ENCODE peak calls at places on chromosome 13, in five cellular contexts. Q is tibial artery, C is T-helper 17 cell, I is T-helper 22 cell, R is sciatic nerve. S is an unnamed sample.

GRCh38 chr13:99442273-99442895 is 58.9 kb upstream of the TM9SF2 start:
- DNase-seq in I (no peak), R (no peak), Q (no peak), C (peak; percentile 48), S (peak; percentile 33)

GRCh38 chr13:21683034-21683733 is 12.3 kb downstream of the FGF9 start:
- DNase-seq in I (no peak), R (no peak), C (no peak), Q (no peak), S (no peak)

GRCh38 chr13:51955281-51955771 is 55.9 kb downstream of the ATP7B start:
- DNase-seq in C (no peak), I (no peak), Q (no peak), R (no peak), S (no peak)

GRCh38 chr13:92719868-92720267 is 506.7 kb upstream of the GPC6 start:
- DNase-seq in Q (no peak), R (no peak), I (no peak), C (no peak), S (no peak)

GRCh38 chr13:107886118-107886517 is 329.2 kb downstream of the LIG4 start:
- DNase-seq in Q (no peak), C (no peak), I (no peak), R (no peak), S (no peak)

GRCh38 chr13:51802601-51803000 is 1.4 kb downstream of the DHRS12 start:
- DNase-seq in C (no peak), R (no peak), Q (no peak), I (no peak), S (no peak)

GRCh38 chr13:101416181-101417042 is at the start of gene NALCN:
- DNase-seq in C (no peak), Q (peak; percentile 70), R (peak; percentile 60), I (no peak), S (no peak)

GRCh38 chr13:109955598-109955997 is 169.2 kb upstream of the IRS2 start:
- DNase-seq in R (no peak), I (no peak), C (no peak), Q (no peak), S (no peak)

GRCh38 chr13:99153219-99153618 is 47.4 kb upstream of the UBAC2 start:
- DNase-seq in Q (no peak), R (no peak), I (no peak), C (no peak), S (no peak)

GRCh38 chr13:113511361-113511760 is 20.9 kb upstream of the DCUN1D2 start:
- DNase-seq in Q (no peak), C (no peak), R (no peak), I (no peak), S (no peak)

GRCh38 chr13:20363162-20363561 is 131.0 kb upstream of the GJB6 start:
- DNase-seq in I (no peak), C (no peak), R (no peak), Q (no peak), S (no peak)

GRCh38 chr13:100399455-100399854 is 189.1 kb downstream of the GGACT start:
- DNase-seq in R (no peak), I (no peak), C (no peak), Q (no peak), S (no peak)

GRCh38 chr13:60335531-60335930 is 61.5 kb upstream of the TDRD3 start:
- DNase-seq in R (no peak), I (no peak), Q (no peak), C (no peak), S (no peak)

GRCh38 chr13:20995245-20995829 is 66.0 kb downstream of the LATS2 start:
- DNase-seq in Q (no peak), R (no peak), I (no peak), C (no peak), S (no peak)

GRCh38 chr13:105804561-105805190 is 730.8 kb downstream of the EFNB2 start:
- DNase-seq in C (no peak), I (no peak), Q (no peak), R (no peak), S (no peak)

GRCh38 chr13:108113407-108113806 is 101.9 kb downstream of the LIG4 start:
- DNase-seq in I (no peak), Q (no peak), C (no peak), R (no peak), S (no peak)

GRCh38 chr13:44380404-44381165 is 7.0 kb downstream of the SERP2 start:
- DNase-seq in R (no peak), I (no peak), C (no peak), Q (no peak), S (no peak)

GRCh38 chr13:95267662-95268369 is 33.4 kb downstream of the ABCC4 start:
- DNase-seq in R (no peak), Q (no peak), I (no peak), C (no peak), S (no peak)

GRCh38 chr13:43908156-43909126 is 28.7 kb downstream of the LACC1 start:
- DNase-seq in Q (no peak), I (no peak), R (no peak), C (no peak), S (no peak)

GRCh38 chr13:105848494-105848893 is 687.0 kb downstream of the EFNB2 start:
- DNase-seq in C (no peak), Q (no peak), R (no peak), I (no peak), S (no peak)

GRCh38 chr13:52832268-52832667 is 16.2 kb downstream of the PCDH8 start:
- DNase-seq in Q (no peak), R (no peak), I (no peak), C (no peak), S (no peak)

GRCh38 chr13:25214371-25215252 is 42.5 kb upstream of the AMER2 start:
- DNase-seq in I (no peak), R (peak; percentile 73), Q (no peak), C (no peak), S (no peak)

GRCh38 chr13:33676700-33677048 is 141.3 kb upstream of the RFC3 start:
- DNase-seq in I (no peak), Q (no peak), C (no peak), R (peak; percentile 66), S (no peak)

GRCh38 chr13:110346661-110347067 is 39.6 kb downstream of the COL4A2 start:
- DNase-seq in Q (peak; percentile 64), I (no peak), R (no peak), C (no peak), S (no peak)

S was measured in effector memory CD4-positive, alpha-beta T cell.